ENCODE peak calls at places on chromosomes 4 and X, in seven cellular contexts. One of them, this sample, is unnamed. For H3K36me3 and H3K4me1, the result is how much of the 10 kb centered on the place peaks cover.

GRCh38 chr4:20395160-20395773 is 143.6 kb downstream of the SLIT2 start:
- DNase-seq in cardiac muscle cell: peak
- DNase-seq in SJSA1: peak
- DNase-seq in GM12878: no peak
- DNase-seq in CD8-positive, alpha-beta T cell: no peak
- DNase-seq in effector memory CD4-positive, alpha-beta T cell: no peak
- DNase-seq in HCT116: peak
- DNase-seq in this sample: peak

GRCh38 chr4:164136181-164136616 is 617.7 kb upstream of the SMIM31 start:
- DNase-seq in HCT116: peak
- DNase-seq in GM12878: no peak
- DNase-seq in CD8-positive, alpha-beta T cell: no peak
- DNase-seq in SJSA1: no peak
- DNase-seq in effector memory CD4-positive, alpha-beta T cell: no peak
- DNase-seq in cardiac muscle cell: no peak
- DNase-seq in this sample: no peak

GRCh38 chrX:2188316-2188715 is 312.5 kb downstream of the DHRSX start:
- DNase-seq in SJSA1: no peak
- DNase-seq in cardiac muscle cell: no peak
- DNase-seq in CD8-positive, alpha-beta T cell: no peak
- DNase-seq in GM12878: no peak
- DNase-seq in effector memory CD4-positive, alpha-beta T cell: no peak
- DNase-seq in HCT116: peak
- DNase-seq in this sample: no peak

GRCh38 chr4:110106946-110107325 is 91.5 kb downstream of the ELOVL6 start:
- DNase-seq in cardiac muscle cell: peak
- DNase-seq in SJSA1: no peak
- DNase-seq in HCT116: no peak
- DNase-seq in CD8-positive, alpha-beta T cell: no peak
- DNase-seq in effector memory CD4-positive, alpha-beta T cell: no peak
- DNase-seq in GM12878: no peak
- DNase-seq in this sample: no peak

GRCh38 chr4:183333202-183333601 is 11.0 kb upstream of the CLDN24 start:
- DNase-seq in cardiac muscle cell: no peak
- DNase-seq in CD8-positive, alpha-beta T cell: no peak
- DNase-seq in HCT116: no peak
- DNase-seq in effector memory CD4-positive, alpha-beta T cell: no peak
- DNase-seq in GM12878: no peak
- DNase-seq in SJSA1: no peak
- DNase-seq in this sample: no peak

GRCh38 chr4:8350326-8350725 is 80.8 kb downstream of the HTRA3 start:
- DNase-seq in CD8-positive, alpha-beta T cell: no peak
- DNase-seq in GM12878: no peak
- DNase-seq in cardiac muscle cell: no peak
- DNase-seq in SJSA1: peak
- DNase-seq in HCT116: no peak
- DNase-seq in effector memory CD4-positive, alpha-beta T cell: no peak
- DNase-seq in this sample: no peak

GRCh38 chr4:73452953-73453700 is 17.1 kb downstream of the AFP start:
- DNase-seq in CD8-positive, alpha-beta T cell: no peak
- DNase-seq in effector memory CD4-positive, alpha-beta T cell: no peak
- DNase-seq in SJSA1: no peak
- DNase-seq in HCT116: no peak
- DNase-seq in cardiac muscle cell: peak
- DNase-seq in GM12878: no peak
- DNase-seq in this sample: no peak

GRCh38 chrX:120791013-120791643 is 84.5 kb downstream of the CT47B1 start:
- DNase-seq in GM12878: no peak
- DNase-seq in cardiac muscle cell: peak
- DNase-seq in SJSA1: peak
- DNase-seq in HCT116: peak
- DNase-seq in CD8-positive, alpha-beta T cell: no peak
- DNase-seq in effector memory CD4-positive, alpha-beta T cell: no peak
- DNase-seq in this sample: no peak

GRCh38 chr4:152678841-152679240 is 956 bp downstream of the TMEM154 start:
- DNase-seq in CD8-positive, alpha-beta T cell: no peak
- DNase-seq in effector memory CD4-positive, alpha-beta T cell: no peak
- DNase-seq in SJSA1: no peak
- DNase-seq in GM12878: no peak
- DNase-seq in HCT116: no peak
- DNase-seq in cardiac muscle cell: no peak
- DNase-seq in this sample: no peak

GRCh38 chr4:845836-846251 is 19.9 kb upstream of the CPLX1 start:
- DNase-seq in effector memory CD4-positive, alpha-beta T cell: no peak
- DNase-seq in SJSA1: no peak
- DNase-seq in cardiac muscle cell: peak
- DNase-seq in HCT116: no peak
- DNase-seq in CD8-positive, alpha-beta T cell: no peak
- DNase-seq in GM12878: no peak
- DNase-seq in this sample: no peak

GRCh38 chr4:112082954-112083586 is 62.2 kb upstream of the FAM241A start:
- DNase-seq in GM12878: no peak
- DNase-seq in CD8-positive, alpha-beta T cell: no peak
- DNase-seq in SJSA1: no peak
- DNase-seq in effector memory CD4-positive, alpha-beta T cell: no peak
- DNase-seq in cardiac muscle cell: peak
- DNase-seq in HCT116: peak
- DNase-seq in this sample: no peak

GRCh38 chr4:157172011-157172410 is 48.5 kb upstream of the GRIA2 start:
- DNase-seq in HCT116: peak
- DNase-seq in SJSA1: no peak
- DNase-seq in cardiac muscle cell: peak
- DNase-seq in effector memory CD4-positive, alpha-beta T cell: no peak
- DNase-seq in CD8-positive, alpha-beta T cell: no peak
- DNase-seq in GM12878: no peak
- DNase-seq in this sample: no peak

GRCh38 chr4:114378306-114378903 is 220.2 kb upstream of the UGT8 start:
- DNase-seq in cardiac muscle cell: peak
- DNase-seq in HCT116: no peak
- DNase-seq in CD8-positive, alpha-beta T cell: no peak
- DNase-seq in GM12878: no peak
- DNase-seq in SJSA1: no peak
- DNase-seq in effector memory CD4-positive, alpha-beta T cell: no peak
- DNase-seq in this sample: no peak

GRCh38 chr4:155405059-155405458 is 28.3 kb upstream of the MAP9 start:
- DNase-seq in cardiac muscle cell: peak
- DNase-seq in SJSA1: no peak
- DNase-seq in GM12878: no peak
- DNase-seq in effector memory CD4-positive, alpha-beta T cell: no peak
- DNase-seq in HCT116: no peak
- DNase-seq in CD8-positive, alpha-beta T cell: no peak
- DNase-seq in this sample: no peak

GRCh38 chr4:26885912-26886274 is 25.3 kb downstream of the STIM2 start:
- DNase-seq in cardiac muscle cell: no peak
- DNase-seq in HCT116: no peak
- DNase-seq in CD8-positive, alpha-beta T cell: no peak
- DNase-seq in GM12878: peak
- DNase-seq in SJSA1: no peak
- DNase-seq in effector memory CD4-positive, alpha-beta T cell: peak
- DNase-seq in this sample: no peak

GRCh38 chrX:9534686-9535085 is 69.8 kb downstream of the TBL1X start:
- DNase-seq in GM12878: no peak
- DNase-seq in SJSA1: no peak
- DNase-seq in cardiac muscle cell: peak
- DNase-seq in CD8-positive, alpha-beta T cell: no peak
- DNase-seq in effector memory CD4-positive, alpha-beta T cell: no peak
- DNase-seq in HCT116: no peak
- DNase-seq in this sample: no peak

GRCh38 chrX:24658421-24658820 is 11.3 kb upstream of the PCYT1B start:
- DNase-seq in effector memory CD4-positive, alpha-beta T cell: no peak
- DNase-seq in HCT116: no peak
- DNase-seq in SJSA1: no peak
- DNase-seq in CD8-positive, alpha-beta T cell: no peak
- DNase-seq in cardiac muscle cell: peak
- DNase-seq in GM12878: no peak
- DNase-seq in this sample: no peak

GRCh38 chrX:150712619-150713018 is 19.4 kb downstream of the MTMR1 start:
- DNase-seq in CD8-positive, alpha-beta T cell: no peak
- DNase-seq in SJSA1: no peak
- DNase-seq in cardiac muscle cell: no peak
- DNase-seq in HCT116: no peak
- DNase-seq in effector memory CD4-positive, alpha-beta T cell: no peak
- DNase-seq in GM12878: no peak
- DNase-seq in this sample: no peak

GRCh38 chr4:122508083-122508482 is 51.6 kb upstream of the IL2 start:
- DNase-seq in effector memory CD4-positive, alpha-beta T cell: no peak
- DNase-seq in HCT116: no peak
- DNase-seq in CD8-positive, alpha-beta T cell: no peak
- DNase-seq in SJSA1: no peak
- DNase-seq in cardiac muscle cell: no peak
- DNase-seq in GM12878: no peak
- DNase-seq in this sample: no peak

GRCh38 chr4:163558539-163559044 is 64.1 kb downstream of the TMA16 start:
- DNase-seq in cardiac muscle cell: no peak
- DNase-seq in SJSA1: no peak
- DNase-seq in GM12878: no peak
- DNase-seq in effector memory CD4-positive, alpha-beta T cell: no peak
- DNase-seq in CD8-positive, alpha-beta T cell: no peak
- DNase-seq in HCT116: no peak
- DNase-seq in this sample: no peak

GRCh38 chr4:183136880-183137279 is 37.8 kb downstream of the WWC2 start:
- DNase-seq in HCT116: no peak
- DNase-seq in SJSA1: no peak
- DNase-seq in cardiac muscle cell: no peak
- DNase-seq in GM12878: no peak
- DNase-seq in effector memory CD4-positive, alpha-beta T cell: no peak
- DNase-seq in CD8-positive, alpha-beta T cell: no peak
- DNase-seq in this sample: no peak

GRCh38 chr4:150323551-150324325 is 245.5 kb downstream of the DCLK2 start:
- DNase-seq in SJSA1: no peak
- DNase-seq in GM12878: no peak
- DNase-seq in cardiac muscle cell: peak
- DNase-seq in HCT116: no peak
- DNase-seq in effector memory CD4-positive, alpha-beta T cell: no peak
- DNase-seq in CD8-positive, alpha-beta T cell: no peak
- DNase-seq in this sample: no peak
- H3K4me3 ChIP-seq in SJSA1: no peak
- H3K4me3 ChIP-seq in GM12878: no peak
- H3K4me3 ChIP-seq in cardiac muscle cell: no peak
- H3K4me3 ChIP-seq in HCT116: no peak
- H3K4me3 ChIP-seq in effector memory CD4-positive, alpha-beta T cell: no peak
- H3K4me3 ChIP-seq in CD8-positive, alpha-beta T cell: no peak
- H3K4me3 ChIP-seq in this sample: no peak

DNA sequence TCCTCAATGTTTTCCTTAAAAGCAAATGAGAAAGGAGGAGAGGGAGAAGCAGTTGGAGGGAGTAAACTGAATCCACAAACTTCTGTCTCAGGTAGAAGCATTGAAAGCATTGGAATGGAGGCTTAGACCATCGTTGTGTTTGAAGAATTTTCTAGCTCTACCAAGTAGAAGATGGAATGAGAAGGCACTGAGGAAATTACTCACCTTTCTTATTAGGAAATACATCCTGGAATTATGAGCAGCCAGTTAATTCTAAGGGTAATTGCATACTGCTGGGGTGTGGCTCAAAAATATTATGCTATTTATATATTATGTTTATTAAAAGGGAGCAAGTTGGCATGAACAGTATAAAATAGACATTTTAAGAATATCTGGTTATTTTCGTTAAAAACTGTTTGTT is 12.9 kb downstream of the PGM2 start:
- DNase-seq in effector memory CD4-positive, alpha-beta T cell: no peak
- DNase-seq in HCT116: no peak
- DNase-seq in GM12878: no peak
- DNase-seq in SJSA1: no peak
- DNase-seq in cardiac muscle cell: no peak
- DNase-seq in CD8-positive, alpha-beta T cell: no peak
- DNase-seq in this sample: no peak
- H3K36me3 ChIP-seq in effector memory CD4-positive, alpha-beta T cell: under half
- H3K36me3 ChIP-seq in HCT116: under half
- H3K36me3 ChIP-seq in GM12878: under half
- H3K36me3 ChIP-seq in SJSA1: under half
- H3K36me3 ChIP-seq in cardiac muscle cell: under half
- H3K36me3 ChIP-seq in CD8-positive, alpha-beta T cell: under half
- H3K36me3 ChIP-seq in this sample: under half

DNA sequence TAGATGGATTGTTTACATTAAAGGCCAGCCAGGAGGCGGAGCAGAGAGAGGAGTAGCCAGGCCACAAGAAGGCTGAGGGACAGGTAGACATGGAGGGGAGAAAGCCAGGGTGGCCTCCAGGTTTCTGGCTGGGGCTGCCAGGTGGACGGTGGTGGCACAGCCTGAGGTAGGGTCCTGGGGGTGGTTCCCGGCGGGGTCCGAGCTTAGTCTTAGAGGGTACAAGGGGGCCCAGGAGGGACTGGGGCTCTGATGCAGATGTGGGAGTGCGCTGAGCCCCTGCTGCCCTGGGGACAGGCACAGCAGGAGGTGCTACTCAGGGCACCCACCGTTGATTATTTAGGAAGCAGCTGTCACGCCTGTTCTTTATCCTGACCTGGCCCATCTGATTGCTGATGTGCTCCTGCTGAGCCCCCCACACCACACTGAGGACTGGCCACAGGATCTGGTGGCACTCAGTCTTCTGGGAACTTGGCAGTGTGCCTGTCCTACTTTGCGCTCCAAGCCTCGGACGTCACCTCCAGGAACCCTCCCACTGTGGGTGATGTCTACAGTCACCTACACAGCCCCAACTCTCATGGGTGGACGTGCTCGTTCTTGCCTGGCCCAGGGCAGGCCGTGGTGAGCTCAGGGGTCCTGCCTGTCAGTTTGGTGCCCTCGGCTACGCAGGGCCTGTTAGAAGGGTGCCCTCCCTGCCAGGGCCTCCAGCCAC is 11.9 kb downstream of the WFS1 start:
- DNase-seq in CD8-positive, alpha-beta T cell: no peak
- DNase-seq in SJSA1: no peak
- DNase-seq in cardiac muscle cell: no peak
- DNase-seq in HCT116: no peak
- DNase-seq in effector memory CD4-positive, alpha-beta T cell: no peak
- DNase-seq in GM12878: no peak
- DNase-seq in this sample: no peak
- H3K4me1 ChIP-seq in CD8-positive, alpha-beta T cell: under half
- H3K4me1 ChIP-seq in SJSA1: under half
- H3K4me1 ChIP-seq in cardiac muscle cell: under half
- H3K4me1 ChIP-seq in HCT116: under half
- H3K4me1 ChIP-seq in effector memory CD4-positive, alpha-beta T cell: under half
- H3K4me1 ChIP-seq in GM12878: under half
- H3K4me1 ChIP-seq in this sample: under half

GRCh38 chr4:25654031-25654970 is 1.4 kb upstream of the SLC34A2 start:
- DNase-seq in effector memory CD4-positive, alpha-beta T cell: no peak
- DNase-seq in GM12878: no peak
- DNase-seq in SJSA1: no peak
- DNase-seq in CD8-positive, alpha-beta T cell: no peak
- DNase-seq in cardiac muscle cell: peak
- DNase-seq in HCT116: no peak
- DNase-seq in this sample: no peak

GRCh38 chr4:25658777-25659176 is 3.1 kb downstream of the SLC34A2 start:
- DNase-seq in effector memory CD4-positive, alpha-beta T cell: no peak
- DNase-seq in GM12878: no peak
- DNase-seq in cardiac muscle cell: no peak
- DNase-seq in HCT116: no peak
- DNase-seq in CD8-positive, alpha-beta T cell: no peak
- DNase-seq in SJSA1: no peak
- DNase-seq in this sample: no peak

GRCh38 chr4:25654971-25655963 is at the start of gene SLC34A2:
- DNase-seq in GM12878: no peak
- DNase-seq in HCT116: no peak
- DNase-seq in effector memory CD4-positive, alpha-beta T cell: no peak
- DNase-seq in CD8-positive, alpha-beta T cell: no peak
- DNase-seq in SJSA1: no peak
- DNase-seq in cardiac muscle cell: peak
- DNase-seq in this sample: no peak

GRCh38 chr4:25658357-25658771 is 2.7 kb downstream of the SLC34A2 start:
- DNase-seq in CD8-positive, alpha-beta T cell: no peak
- DNase-seq in cardiac muscle cell: no peak
- DNase-seq in HCT116: no peak
- DNase-seq in SJSA1: no peak
- DNase-seq in GM12878: no peak
- DNase-seq in effector memory CD4-positive, alpha-beta T cell: no peak
- DNase-seq in this sample: no peak

GRCh38 chr4:25656031-25656430 is 380 bp downstream of the SLC34A2 start:
- DNase-seq in effector memory CD4-positive, alpha-beta T cell: no peak
- DNase-seq in cardiac muscle cell: no peak
- DNase-seq in GM12878: no peak
- DNase-seq in HCT116: no peak
- DNase-seq in CD8-positive, alpha-beta T cell: no peak
- DNase-seq in SJSA1: no peak
- DNase-seq in this sample: no peak
- H3K4me3 ChIP-seq in effector memory CD4-positive, alpha-beta T cell: no peak
- H3K4me3 ChIP-seq in cardiac muscle cell: peak
- H3K4me3 ChIP-seq in GM12878: no peak
- H3K4me3 ChIP-seq in HCT116: no peak
- H3K4me3 ChIP-seq in CD8-positive, alpha-beta T cell: no peak
- H3K4me3 ChIP-seq in SJSA1: no peak
- H3K4me3 ChIP-seq in this sample: no peak